ENCODE peak calls at places on chromosome 15, in ten cellular contexts. W is body of pancreas; N is putamen; D is glomerular endothelial cell; I is HCT116; P is T1000; U is T-helper 2 cell; J is stimulated activated naive CD8-positive, alpha-beta T cell treated with anti-CD3 and anti-CD28 coated beads, Interleukin-15, Interleukin-2, amounts not matched to agents 100 U/mL and 50 U/mL, for 24 hours; B is stimulated activated CD4-positive, alpha-beta T cell treated with anti-CD3 and anti-CD28 coated beads, Interleukin-12 subunit alpha, Interleukin-12 subunit beta, amount 100 ng/mL, for 4 hours; E is RWPE1. C is an unnamed sample.

GRCh38 chr15:97806731-97807130 is 153.8 kb upstream of the ARRDC4 start:
- DNase-seq in J (no peak), I (no peak), E (no peak), W (no peak), N (no peak), U (no peak), B (no peak), P (no peak), D (no peak), C (no peak)

GRCh38 chr15:38768970-38769369 is 204.4 kb upstream of the RASGRP1 start:
- DNase-seq in P (no peak), E (no peak), U (no peak), B (no peak), N (no peak), D (no peak), J (no peak), I (no peak), W (peak), C (no peak)

GRCh38 chr15:89379818-89380217 is 45.2 kb upstream of the POLG start:
- DNase-seq in E (peak), I (no peak), J (no peak), B (no peak), U (no peak), N (no peak), W (no peak), P (no peak), D (no peak), C (no peak)

GRCh38 chr15:92130906-92131305 is 262.8 kb upstream of the ST8SIA2 start:
- DNase-seq in U (no peak), I (no peak), J (no peak), P (no peak), E (peak), N (no peak), W (no peak), D (no peak), B (no peak), C (no peak)

GRCh38 chr15:35505152-35505551 is 40.8 kb downstream of the DPH6 start:
- DNase-seq in N (no peak), E (no peak), W (no peak), D (no peak), J (no peak), I (no peak), P (no peak), U (no peak), B (no peak), C (no peak)

GRCh38 chr15:39083213-39083612 is 497.7 kb upstream of the THBS1 start:
- DNase-seq in W (no peak), U (no peak), J (no peak), B (no peak), I (no peak), P (no peak), D (no peak), E (no peak), N (no peak), C (no peak)

GRCh38 chr15:78364233-78364632 is 24.1 kb downstream of the CRABP1 start:
- DNase-seq in W (no peak), N (peak), U (no peak), J (no peak), E (no peak), P (no peak), B (no peak), D (no peak), I (no peak), C (no peak)

GRCh38 chr15:99149366-99149765 is 44.5 kb downstream of the SYNM start:
- DNase-seq in P (no peak), W (no peak), U (no peak), D (no peak), J (no peak), N (no peak), E (no peak), B (no peak), I (no peak), C (no peak)

GRCh38 chr15:27743078-27743477 is 356.0 kb downstream of the OCA2 start:
- DNase-seq in J (no peak), P (no peak), B (no peak), U (no peak), N (peak), I (no peak), E (no peak), D (no peak), W (no peak), C (no peak)

GRCh38 chr15:60695713-60696522 is 217.0 kb upstream of the ICE2 start:
- DNase-seq in D (no peak), E (no peak), B (peak), W (no peak), J (peak), N (no peak), P (no peak), I (no peak), U (peak), C (no peak)

GRCh38 chr15:43246261-43246764 is 20.4 kb downstream of the TGM5 start:
- DNase-seq in U (no peak), D (no peak), P (no peak), B (no peak), I (no peak), N (no peak), J (no peak), E (no peak), W (no peak), C (no peak)

GRCh38 chr15:41873711-41874110 is 20.1 kb downstream of the SPTBN5 start:
- DNase-seq in B (no peak), E (no peak), P (no peak), J (no peak), N (no peak), W (no peak), I (no peak), D (no peak), U (no peak), C (no peak)

GRCh38 chr15:57305009-57305408 is 71.3 kb upstream of the CGNL1 start:
- DNase-seq in B (no peak), W (no peak), U (no peak), I (no peak), E (no peak), N (no peak), J (no peak), P (no peak), D (no peak), C (no peak)

GRCh38 chr15:45197512-45197911 is 9.7 kb upstream of the SHF start:
- DNase-seq in P (no peak), D (no peak), B (no peak), E (peak), I (no peak), N (no peak), J (no peak), U (no peak), W (no peak), C (no peak)

GRCh38 chr15:51108933-51109550 is 14.3 kb upstream of the TNFAIP8L3 start:
- DNase-seq in U (no peak), J (no peak), E (no peak), B (no peak), N (no peak), I (no peak), D (no peak), P (no peak), W (no peak), C (no peak)

GRCh38 chr15:45630958-45631691 is 3.7 kb upstream of the SQOR start:
- DNase-seq in E (peak), J (no peak), D (no peak), P (peak), I (peak), W (no peak), B (no peak), U (no peak), N (no peak), C (peak)

GRCh38 chr15:51793521-51793920 is 35.9 kb upstream of the TMOD3 start:
- DNase-seq in N (peak), J (no peak), P (no peak), B (no peak), D (no peak), W (peak), E (no peak), I (no peak), U (no peak), C (no peak)

GRCh38 chr15:86247249-86247955 is 167.7 kb downstream of the AGBL1 start:
- DNase-seq in I (no peak), W (no peak), N (no peak), P (no peak), D (no peak), J (no peak), U (no peak), B (no peak), E (no peak), C (no peak)

GRCh38 chr15:31554261-31554660 is 227.6 kb downstream of the KLF13 start:
- DNase-seq in N (no peak), I (no peak), U (no peak), P (no peak), W (no peak), E (peak), D (peak), B (no peak), J (no peak), C (no peak)

GRCh38 chr15:39919740-39920509 is at the start of gene GPR176:
- DNase-seq in D (no peak), N (no peak), J (peak), E (peak), U (no peak), B (peak), P (peak), W (peak), I (no peak), C (peak)

GRCh38 chr15:37698679-37699078 is 235.8 kb upstream of the TMCO5A start:
- DNase-seq in W (no peak), E (no peak), B (no peak), N (no peak), P (no peak), U (no peak), J (no peak), I (no peak), D (no peak), C (no peak)

GRCh38 chr15:81516461-81516860 is 142.4 kb upstream of the TMC3 start:
- DNase-seq in B (no peak), D (no peak), U (no peak), W (no peak), P (no peak), E (peak), N (no peak), J (no peak), I (no peak), C (no peak)

GRCh38 chr15:71237456-71238188 is 122.4 kb downstream of the THSD4 start:
- DNase-seq in J (no peak), I (peak), D (no peak), B (no peak), W (no peak), E (peak), U (no peak), N (peak), P (peak), C (peak)

GRCh38 chr15:93862791-93863190 is 368.6 kb upstream of the MCTP2 start:
- DNase-seq in I (no peak), B (no peak), U (no peak), D (no peak), W (no peak), P (no peak), N (peak), J (no peak), E (no peak), C (no peak)

GRCh38 chr15:34318277-34319079 is 19.1 kb downstream of the SLC12A6 start:
- DNase-seq in E (peak), B (no peak), P (no peak), N (peak), I (peak), J (no peak), U (no peak), W (peak), D (no peak), C (peak)

GRCh38 chr15:27353837-27354236 is 382.9 kb downstream of the GABRG3 start:
- DNase-seq in D (no peak), I (no peak), E (no peak), W (no peak), B (no peak), U (no peak), J (no peak), P (peak), N (no peak), C (peak)

GRCh38 chr15:41546846-41547786 is 3.1 kb upstream of the RPAP1 start:
- DNase-seq in B (no peak), N (no peak), P (peak), J (no peak), D (no peak), U (no peak), W (no peak), E (no peak), I (peak), C (peak)

C was measured in Caki2.